ENCODE peak calls at places on chromosomes 11 and 22, in five cellular contexts. One of them, this sample, is unnamed. For H3K9me3 and H3K4me1, the result is how much of the 10 kb centered on the place peaks cover.

GRCh38 chr11:8038811-8039529 is 42.0 kb upstream of the TUB start:
- DNase-seq in A549: no peak
- DNase-seq in vagina: peak
- DNase-seq in right lobe of liver: no peak
- DNase-seq in uterus: no peak
- DNase-seq in this sample: no peak

GRCh38 chr11:110752890-110753289 is 40.7 kb upstream of the ARHGAP20 start:
- DNase-seq in A549: no peak
- DNase-seq in vagina: no peak
- DNase-seq in right lobe of liver: no peak
- DNase-seq in uterus: no peak
- DNase-seq in this sample: no peak

GRCh38 chr11:102447193-102447592 is 5.4 kb downstream of the TMEM123 start:
- DNase-seq in A549: no peak
- DNase-seq in vagina: no peak
- DNase-seq in right lobe of liver: no peak
- DNase-seq in uterus: no peak
- DNase-seq in this sample: no peak

GRCh38 chr22:50481440-50482106 is at the start of gene ADM2:
- DNase-seq in A549: no peak
- DNase-seq in vagina: no peak
- DNase-seq in right lobe of liver: peak
- DNase-seq in uterus: no peak
- DNase-seq in this sample: no peak

GRCh38 chr11:94948070-94948617 is 25.2 kb downstream of the CWC15 start:
- DNase-seq in A549: no peak
- DNase-seq in vagina: no peak
- DNase-seq in right lobe of liver: no peak
- DNase-seq in uterus: no peak
- DNase-seq in this sample: no peak

GRCh38 chr22:50208939-50209892 is 8.4 kb downstream of the SELENOO start:
- DNase-seq in A549: no peak
- DNase-seq in vagina: no peak
- DNase-seq in right lobe of liver: peak
- DNase-seq in uterus: no peak
- DNase-seq in this sample: no peak

GRCh38 chr11:76391811-76392475 is 10.8 kb downstream of the GVQW3 start:
- DNase-seq in A549: no peak
- DNase-seq in vagina: no peak
- DNase-seq in right lobe of liver: no peak
- DNase-seq in uterus: no peak
- DNase-seq in this sample: no peak

GRCh38 chr11:123382555-123383074 is 47.5 kb upstream of the GRAMD1B start:
- DNase-seq in A549: no peak
- DNase-seq in vagina: no peak
- DNase-seq in right lobe of liver: no peak
- DNase-seq in uterus: no peak
- DNase-seq in this sample: no peak

GRCh38 chr11:46235777-46236688 is 41.4 kb upstream of the CREB3L1 start:
- DNase-seq in A549: no peak
- DNase-seq in vagina: no peak
- DNase-seq in right lobe of liver: no peak
- DNase-seq in uterus: no peak
- DNase-seq in this sample: no peak

GRCh38 chr22:35921777-35922176 is 106.8 kb downstream of the RBFOX2 start:
- DNase-seq in A549: peak
- DNase-seq in vagina: no peak
- DNase-seq in right lobe of liver: no peak
- DNase-seq in uterus: peak
- DNase-seq in this sample: peak
- H3K27ac ChIP-seq in A549: peak
- H3K27ac ChIP-seq in vagina: peak
- H3K27ac ChIP-seq in right lobe of liver: peak
- H3K27ac ChIP-seq in uterus: peak
- H3K27ac ChIP-seq in this sample: peak

GRCh38 chr11:43736502-43737193 is 56.1 kb downstream of the HSD17B12 start:
- DNase-seq in A549: no peak
- DNase-seq in vagina: no peak
- DNase-seq in right lobe of liver: no peak
- DNase-seq in uterus: no peak
- DNase-seq in this sample: no peak
- H3K9me3 ChIP-seq in A549: under half
- H3K9me3 ChIP-seq in vagina: under half
- H3K9me3 ChIP-seq in right lobe of liver: under half
- H3K9me3 ChIP-seq in uterus: under half
- H3K9me3 ChIP-seq in this sample: under half

GRCh38 chr11:65489061-65489705 is 9.7 kb upstream of the MALAT1 start:
- DNase-seq in A549: peak
- DNase-seq in vagina: no peak
- DNase-seq in right lobe of liver: no peak
- DNase-seq in uterus: peak
- DNase-seq in this sample: peak
- H3K4me1 ChIP-seq in A549: half or more
- H3K4me1 ChIP-seq in vagina: half or more
- H3K4me1 ChIP-seq in right lobe of liver: under half
- H3K4me1 ChIP-seq in uterus: half or more
- H3K4me1 ChIP-seq in this sample: half or more

GRCh38 chr11:67408437-67409200 is 4.7 kb downstream of the TBC1D10C start:
- DNase-seq in A549: no peak
- DNase-seq in vagina: no peak
- DNase-seq in right lobe of liver: no peak
- DNase-seq in uterus: no peak
- DNase-seq in this sample: no peak
- H3K27ac ChIP-seq in A549: no peak
- H3K27ac ChIP-seq in vagina: no peak
- H3K27ac ChIP-seq in right lobe of liver: no peak
- H3K27ac ChIP-seq in uterus: no peak
- H3K27ac ChIP-seq in this sample: no peak

GRCh38 chr22:47248925-47249324 is 486.5 kb downstream of the TBC1D22A start:
- DNase-seq in A549: no peak
- DNase-seq in vagina: no peak
- DNase-seq in right lobe of liver: no peak
- DNase-seq in uterus: no peak
- DNase-seq in this sample: no peak

GRCh38 chr22:47251911-47252310 is 489.5 kb downstream of the TBC1D22A start:
- DNase-seq in A549: no peak
- DNase-seq in vagina: peak
- DNase-seq in right lobe of liver: no peak
- DNase-seq in uterus: no peak
- DNase-seq in this sample: no peak

GRCh38 chr22:47247609-47248240 is 485.3 kb downstream of the TBC1D22A start:
- DNase-seq in A549: no peak
- DNase-seq in vagina: peak
- DNase-seq in right lobe of liver: no peak
- DNase-seq in uterus: no peak
- DNase-seq in this sample: no peak

GRCh38 chr22:47249370-47249928 is 487.0 kb downstream of the TBC1D22A start:
- DNase-seq in A549: no peak
- DNase-seq in vagina: no peak
- DNase-seq in right lobe of liver: no peak
- DNase-seq in uterus: no peak
- DNase-seq in this sample: no peak

GRCh38 chr22:47250995-47251765 is 488.7 kb downstream of the TBC1D22A start:
- DNase-seq in A549: no peak
- DNase-seq in vagina: peak
- DNase-seq in right lobe of liver: no peak
- DNase-seq in uterus: no peak
- DNase-seq in this sample: no peak
- H3K9me3 ChIP-seq in A549: under half
- H3K9me3 ChIP-seq in vagina: under half
- H3K9me3 ChIP-seq in right lobe of liver: under half
- H3K9me3 ChIP-seq in uterus: under half
- H3K9me3 ChIP-seq in this sample: under half

DNA sequence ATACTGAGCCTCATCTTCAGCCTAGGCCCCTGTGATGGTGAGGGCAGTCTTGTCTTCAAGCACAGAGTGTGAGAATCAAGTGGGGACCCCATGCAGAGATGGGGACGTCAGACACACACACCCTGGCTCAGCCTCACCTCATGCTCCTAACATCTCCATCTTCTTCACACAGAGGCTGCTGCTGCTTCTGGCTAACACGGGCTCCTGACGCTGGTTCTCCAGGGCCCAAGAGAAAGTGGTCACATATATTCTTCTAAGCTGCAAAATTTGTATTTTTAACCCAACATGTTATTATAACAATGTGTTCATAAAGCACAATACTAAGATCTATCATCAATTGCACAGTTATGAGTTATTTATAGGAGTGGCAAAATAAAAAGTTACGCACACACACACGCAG is 101.2 kb downstream of the VPREB1 start:
- DNase-seq in A549: no peak
- DNase-seq in vagina: no peak
- DNase-seq in right lobe of liver: no peak
- DNase-seq in uterus: no peak
- DNase-seq in this sample: no peak
- H3K4me1 ChIP-seq in A549: under half
- H3K4me1 ChIP-seq in vagina: under half
- H3K4me1 ChIP-seq in right lobe of liver: under half
- H3K4me1 ChIP-seq in uterus: under half
- H3K4me1 ChIP-seq in this sample: under half

GRCh38 chr11:9905562-9905961 is 241.7 kb downstream of the SWAP70 start:
- DNase-seq in A549: peak
- DNase-seq in vagina: no peak
- DNase-seq in right lobe of liver: no peak
- DNase-seq in uterus: no peak
- DNase-seq in this sample: no peak
- H3K27ac ChIP-seq in A549: peak
- H3K27ac ChIP-seq in vagina: no peak
- H3K27ac ChIP-seq in right lobe of liver: no peak
- H3K27ac ChIP-seq in uterus: peak
- H3K27ac ChIP-seq in this sample: no peak

GRCh38 chr11:74866557-74866956 is 82.3 kb downstream of the XRRA1 start:
- DNase-seq in A549: no peak
- DNase-seq in vagina: no peak
- DNase-seq in right lobe of liver: no peak
- DNase-seq in uterus: no peak
- DNase-seq in this sample: no peak
- H3K9me3 ChIP-seq in A549: under half
- H3K9me3 ChIP-seq in vagina: half or more
- H3K9me3 ChIP-seq in right lobe of liver: under half
- H3K9me3 ChIP-seq in uterus: under half
- H3K9me3 ChIP-seq in this sample: half or more

GRCh38 chr11:120335928-120336640 is at the start of gene ARHGEF12:
- DNase-seq in A549: peak
- DNase-seq in vagina: no peak
- DNase-seq in right lobe of liver: peak
- DNase-seq in uterus: peak
- DNase-seq in this sample: peak

GRCh38 chr11:120335596-120335927 is 651 bp upstream of the ARHGEF12 start:
- DNase-seq in A549: no peak
- DNase-seq in vagina: no peak
- DNase-seq in right lobe of liver: no peak
- DNase-seq in uterus: no peak
- DNase-seq in this sample: no peak

GRCh38 chr11:120337896-120338840 is 2.0 kb downstream of the ARHGEF12 start:
- DNase-seq in A549: no peak
- DNase-seq in vagina: no peak
- DNase-seq in right lobe of liver: no peak
- DNase-seq in uterus: no peak
- DNase-seq in this sample: no peak

GRCh38 chr11:120336641-120337132 is 474 bp downstream of the ARHGEF12 start:
- DNase-seq in A549: peak
- DNase-seq in vagina: no peak
- DNase-seq in right lobe of liver: no peak
- DNase-seq in uterus: no peak
- DNase-seq in this sample: peak

DNA sequence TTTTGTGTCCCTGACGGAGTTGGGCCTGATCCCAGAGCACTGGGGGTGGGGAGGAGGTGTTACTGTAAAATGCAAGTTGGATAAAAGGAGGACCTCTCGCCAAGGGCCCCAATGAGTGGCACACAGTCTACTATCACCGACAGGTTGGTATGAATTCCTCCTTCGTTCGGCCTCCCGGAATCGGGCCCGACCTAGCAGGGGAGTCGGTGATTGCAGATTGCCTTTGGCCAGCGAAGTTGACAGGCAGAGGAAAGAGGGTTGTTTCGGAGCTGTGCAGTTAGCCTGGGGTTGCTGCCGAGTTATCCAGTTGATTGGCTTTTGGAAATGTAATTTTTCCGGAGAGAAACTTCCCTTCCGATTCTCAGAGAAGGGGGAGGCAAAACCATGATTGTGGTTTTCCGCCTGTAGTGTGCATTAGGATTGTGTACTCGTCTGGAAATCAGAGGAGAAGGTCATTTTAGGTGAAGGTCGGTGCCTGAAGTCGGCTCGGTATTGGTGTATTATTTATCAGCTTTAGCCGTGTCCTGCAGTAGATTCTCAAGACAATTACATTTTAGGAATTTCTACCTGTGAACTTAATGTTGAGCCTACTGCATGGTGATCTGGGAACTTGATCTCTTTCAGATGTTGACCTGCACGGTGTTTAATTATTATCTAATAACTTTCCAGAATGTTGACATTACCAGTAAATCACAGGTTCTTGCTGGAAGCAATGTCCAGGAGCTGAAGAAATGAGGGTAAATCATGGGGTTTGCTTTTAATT is 1.1 kb downstream of the ARHGEF12 start:
- DNase-seq in A549: no peak
- DNase-seq in vagina: no peak
- DNase-seq in right lobe of liver: peak
- DNase-seq in uterus: peak
- DNase-seq in this sample: peak
- H3K4me1 ChIP-seq in A549: under half
- H3K4me1 ChIP-seq in vagina: half or more
- H3K4me1 ChIP-seq in right lobe of liver: under half
- H3K4me1 ChIP-seq in uterus: under half
- H3K4me1 ChIP-seq in this sample: under half